ENCODE peak calls at places on chromosomes 5 and 9, in ten cellular contexts. B, Q, T, X, W, L, S, D, C and O are unnamed samples.

GRCh38 chr5:78760411-78761169 is 112.0 kb upstream of the LHFPL2 start:
- DNase-seq in B (no peak), Q (no peak), T (no peak), X (no peak), W (no peak), L (peak; percentile 72), S (no peak), D (no peak), C (no peak), O (no peak)

GRCh38 chr5:108093186-108093585 is 288.7 kb downstream of the FBXL17 start:
- DNase-seq in B (no peak), Q (no peak), T (no peak), X (peak; percentile 55), W (no peak), L (no peak), S (no peak), D (no peak), C (no peak), O (no peak)

GRCh38 chr5:40774626-40775025 is 18.9 kb upstream of the TTC33 start:
- DNase-seq in B (no peak), Q (no peak), T (no peak), X (no peak), W (no peak), L (no peak), S (no peak), D (no peak), C (no peak), O (no peak)

GRCh38 chr5:80703747-80704146 is 49.0 kb upstream of the DHFR start:
- DNase-seq in B (no peak), Q (no peak), T (no peak), X (no peak), W (no peak), L (no peak), S (no peak), D (no peak), C (no peak), O (no peak)

GRCh38 chr5:158929579-158930233 is 170.0 kb downstream of the EBF1 start:
- DNase-seq in B (no peak), Q (no peak), T (no peak), X (no peak), W (no peak), L (no peak), S (no peak), D (no peak), C (no peak), O (no peak)

GRCh38 chr9:127722055-127722454 is 6.2 kb downstream of the TTC16 start:
- DNase-seq in B (no peak), Q (no peak), T (no peak), X (no peak), W (no peak), L (no peak), S (no peak), D (no peak), C (no peak), O (no peak)

GRCh38 chr5:1961952-1962595 is 79.3 kb upstream of the IRX4 start:
- DNase-seq in B (no peak), Q (no peak), T (no peak), X (no peak), W (no peak), L (no peak), S (no peak), D (no peak), C (no peak), O (no peak)

GRCh38 chr5:72634444-72634843 is 127.2 kb upstream of the ZNF366 start:
- DNase-seq in B (no peak), Q (no peak), T (no peak), X (no peak), W (no peak), L (no peak), S (no peak), D (no peak), C (no peak), O (no peak)

GRCh38 chr9:14846871-14847311 is 63.3 kb downstream of the FREM1 start:
- DNase-seq in B (peak; percentile 54), Q (no peak), T (peak; percentile 73), X (peak; percentile 64), W (peak; percentile 1), L (peak; percentile 28), S (peak; percentile 91), D (peak; percentile 32), C (no peak), O (peak; percentile 69)

GRCh38 chr5:135235551-135236100 is 163.4 kb downstream of the MACROH2A1 start:
- DNase-seq in B (no peak), Q (no peak), T (no peak), X (no peak), W (no peak), L (no peak), S (peak; percentile 2), D (no peak), C (no peak), O (peak; percentile 45)

GRCh38 chr9:95025213-95026170 is 292.0 kb downstream of the FANCC start:
- DNase-seq in B (no peak), Q (peak; percentile 52), T (peak; percentile 68), X (no peak), W (peak; percentile 80), L (no peak), S (peak; percentile 26), D (peak; percentile 72), C (peak; percentile 54), O (peak; percentile 93)

GRCh38 chr5:1203968-1204692 is 2.7 kb downstream of the SLC6A19 start:
- DNase-seq in B (no peak), Q (no peak), T (no peak), X (no peak), W (no peak), L (no peak), S (peak; percentile 13), D (no peak), C (no peak), O (no peak)

GRCh38 chr9:77943053-77943452 is 88.6 kb downstream of the GNAQ start:
- DNase-seq in B (no peak), Q (no peak), T (no peak), X (no peak), W (no peak), L (no peak), S (no peak), D (no peak), C (no peak), O (no peak)

GRCh38 chr5:154819546-154819945 is 30.9 kb downstream of the FAXDC2 start:
- DNase-seq in B (no peak), Q (no peak), T (no peak), X (no peak), W (no peak), L (no peak), S (no peak), D (no peak), C (no peak), O (no peak)

DNA sequence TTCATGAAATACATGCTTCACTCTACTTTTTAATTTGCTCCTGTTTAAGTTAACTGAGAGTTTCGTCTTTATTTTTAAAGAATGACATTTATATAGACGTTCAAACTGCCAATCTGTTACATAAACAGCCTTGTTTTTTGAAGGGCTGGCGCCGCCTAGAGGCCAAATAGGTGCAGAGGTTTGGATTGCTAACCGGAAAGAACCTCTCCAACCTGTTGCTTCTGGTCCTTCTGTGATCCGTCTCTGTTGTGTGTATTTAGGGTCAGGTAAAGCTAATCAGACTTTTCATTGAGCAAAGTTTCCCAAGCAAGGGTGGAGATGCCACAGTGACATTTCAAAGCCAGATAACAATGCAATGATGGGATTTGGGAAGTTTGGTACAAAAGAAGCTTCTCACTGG is 39.5 kb upstream of the GLIS3 start:
- DNase-seq in B (peak; percentile 38), Q (peak; percentile 75), T (peak; percentile 96), X (peak; percentile 87), W (peak; percentile 59), L (peak; percentile 57), S (peak; percentile 74), D (peak; percentile 90), C (peak; percentile 64), O (peak; percentile 18)
- TF ChIP-seq CTCF in B (peak; percentile 78), Q (peak; percentile 87), T (peak; percentile 81), X (peak; percentile 89), W (peak; percentile 100), L (peak; percentile 74), S (peak; percentile 82), D (no peak), C (peak; percentile 81), O (peak; percentile 87)

GRCh38 chr5:180803181-180804128 is 849 bp upstream of the MGAT1 start:
- DNase-seq in B (no peak), Q (peak; percentile 62), T (peak; percentile 82), X (no peak), W (no peak), L (peak; percentile 87), S (no peak), D (peak; percentile 69), C (peak; percentile 64), O (peak; percentile 72)
- TF ChIP-seq CTCF in B (peak; percentile 18), Q (no peak), T (no peak), X (no peak), W (peak; percentile 19), L (peak; percentile 19), S (no peak), D (no peak), C (peak; percentile 35), O (no peak)

GRCh38 chr5:16809816-16810502 is 126.1 kb downstream of the MYO10 start:
- DNase-seq in B (no peak), Q (no peak), T (peak; percentile 28), X (no peak), W (peak; percentile 84), L (no peak), S (no peak), D (peak; percentile 68), C (peak; percentile 66), O (no peak)
- TF ChIP-seq CTCF in B (no peak), Q (no peak), T (no peak), X (no peak), W (no peak), L (no peak), S (no peak), D (no peak), C (no peak), O (no peak)

GRCh38 chr5:94025788-94026473 is 284.5 kb upstream of the POU5F2 start:
- DNase-seq in B (no peak), Q (no peak), T (no peak), X (no peak), W (no peak), L (no peak), S (peak; percentile 10), D (no peak), C (no peak), O (no peak)
- TF ChIP-seq CTCF in B (peak; percentile 31), Q (no peak), T (no peak), X (peak; percentile 41), W (no peak), L (no peak), S (no peak), D (no peak), C (no peak), O (no peak)

DNA sequence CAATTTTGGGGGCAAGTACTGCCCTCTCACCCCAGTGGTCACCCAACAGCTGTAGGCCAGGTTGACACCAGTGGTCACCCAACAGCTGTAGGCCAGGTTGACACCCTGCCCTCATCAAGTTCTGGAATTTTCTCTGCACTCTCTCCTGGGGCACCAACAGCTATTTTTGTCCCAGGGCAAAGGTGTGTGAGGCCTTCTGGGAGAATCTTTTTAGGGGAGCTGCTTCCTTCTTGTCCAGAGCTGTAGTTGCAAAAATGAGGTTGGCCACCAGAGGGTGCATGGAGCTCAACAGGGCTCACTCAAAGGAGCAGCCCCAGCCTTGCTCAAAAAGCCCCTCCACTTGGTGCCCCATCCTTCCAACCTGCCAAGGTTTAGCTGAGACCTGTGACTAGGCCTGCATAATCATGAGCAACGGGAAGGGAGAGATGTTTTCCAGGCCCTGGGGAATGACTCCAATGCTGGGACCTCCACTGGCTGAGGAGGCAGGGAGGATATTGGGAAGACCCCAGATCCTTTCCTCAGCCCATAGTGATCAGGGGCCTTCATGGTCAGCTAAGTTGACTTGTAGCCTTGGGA is 10.6 kb upstream of the P4HA2 start:
- DNase-seq in B (no peak), Q (peak; percentile 86), T (peak; percentile 96), X (peak; percentile 66), W (no peak), L (peak; percentile 79), S (peak; percentile 86), D (peak; percentile 83), C (peak; percentile 68), O (no peak)
- TF ChIP-seq CTCF in B (peak; percentile 75), Q (peak; percentile 81), T (peak; percentile 57), X (peak; percentile 80), W (peak; percentile 84), L (peak; percentile 89), S (peak; percentile 89), D (no peak), C (peak; percentile 74), O (peak; percentile 74)